ENCODE peak calls at places on chromosomes 6 and 20, in nine cellular contexts. V is GM06990, C is NCI-H1694, A is IMR-90, G is iris pigment epithelial cell, U is mesenchymal stem cell, N is OCI-LY7, J is glutamatergic neuron, H is M059J. W is an unnamed sample.

GRCh38 chr20:39117486-39117885 is 155.3 kb downstream of the DHX35 start:
- DNase-seq in V (no peak), C (no peak), A (peak), G (peak), U (peak), N (no peak), J (no peak), H (peak), W (no peak)

GRCh38 chr6:105896052-105896820 is 189.9 kb upstream of the PRDM1 start:
- DNase-seq in V (no peak), C (no peak), A (peak), G (no peak), U (no peak), N (peak), J (no peak), H (no peak), W (no peak)

GRCh38 chr20:17417221-17417620 is 114.0 kb downstream of the BFSP1 start:
- DNase-seq in V (no peak), C (no peak), A (no peak), G (no peak), U (no peak), N (no peak), J (no peak), H (no peak), W (no peak)

GRCh38 chr6:45647341-45648138 is 269.8 kb upstream of the SUPT3H start:
- DNase-seq in V (no peak), C (no peak), A (peak), G (no peak), U (no peak), N (no peak), J (no peak), H (peak), W (no peak)

GRCh38 chr6:165674155-165675029 is 11.4 kb upstream of the PDE10A start:
- DNase-seq in V (no peak), C (no peak), A (no peak), G (no peak), U (no peak), N (no peak), J (no peak), H (no peak), W (no peak)

GRCh38 chr6:20211037-20211940 is 980 bp downstream of the MBOAT1 start:
- DNase-seq in V (no peak), C (no peak), A (peak), G (peak), U (no peak), N (no peak), J (no peak), H (peak), W (no peak)

GRCh38 chr6:31945507-31946369 is at the start of gene CFB:
- DNase-seq in V (no peak), C (no peak), A (peak), G (peak), U (peak), N (no peak), J (no peak), H (peak), W (peak)

GRCh38 chr20:3190681-3191111 is 13.8 kb downstream of the DDRGK1 start:
- DNase-seq in V (no peak), C (no peak), A (no peak), G (no peak), U (no peak), N (no peak), J (no peak), H (no peak), W (no peak)

GRCh38 chr6:166351715-166352285 is 9.5 kb upstream of the SFT2D1 start:
- DNase-seq in V (no peak), C (no peak), A (no peak), G (peak), U (no peak), N (peak), J (no peak), H (peak), W (no peak)